ENCODE peak calls at places on chromosome X, in eight cellular contexts. One of them, this sample, is unnamed. For H3K27me3, the result is how much of the 10 kb centered on the place peaks cover.

GRCh38 chrX:116490091-116490490 is 27.3 kb upstream of the CT83 start:
- DNase-seq in suprapubic skin: no peak
- DNase-seq in BJ: no peak
- DNase-seq in dorsolateral prefrontal cortex: no peak
- DNase-seq in right lobe of liver: no peak
- DNase-seq in sigmoid colon: no peak
- DNase-seq in Caco-2: no peak
- DNase-seq in WERI-Rb-1: no peak
- DNase-seq in this sample: no peak

GRCh38 chrX:45479196-45479834 is 278.6 kb upstream of the DIPK2B start:
- DNase-seq in WERI-Rb-1: no peak
- DNase-seq in dorsolateral prefrontal cortex: no peak
- DNase-seq in right lobe of liver: no peak
- DNase-seq in BJ: peak
- DNase-seq in Caco-2: no peak
- DNase-seq in sigmoid colon: no peak
- DNase-seq in suprapubic skin: no peak
- DNase-seq in this sample: no peak

GRCh38 chrX:120768681-120769080 is 107.0 kb downstream of the CT47B1 start:
- DNase-seq in right lobe of liver: no peak
- DNase-seq in WERI-Rb-1: no peak
- DNase-seq in BJ: no peak
- DNase-seq in dorsolateral prefrontal cortex: no peak
- DNase-seq in sigmoid colon: no peak
- DNase-seq in suprapubic skin: no peak
- DNase-seq in Caco-2: no peak
- DNase-seq in this sample: no peak

GRCh38 chrX:68995780-68996551 is 167.1 kb downstream of the EFNB1 start:
- DNase-seq in suprapubic skin: peak
- DNase-seq in dorsolateral prefrontal cortex: no peak
- DNase-seq in WERI-Rb-1: no peak
- DNase-seq in BJ: no peak
- DNase-seq in sigmoid colon: no peak
- DNase-seq in right lobe of liver: no peak
- DNase-seq in Caco-2: peak
- DNase-seq in this sample: peak

GRCh38 chrX:107324493-107325310 is 118.3 kb downstream of the DNAAF6 start:
- DNase-seq in WERI-Rb-1: peak
- DNase-seq in Caco-2: peak
- DNase-seq in right lobe of liver: peak
- DNase-seq in suprapubic skin: no peak
- DNase-seq in dorsolateral prefrontal cortex: no peak
- DNase-seq in sigmoid colon: peak
- DNase-seq in BJ: no peak
- DNase-seq in this sample: peak

GRCh38 chrX:112612558-112612957 is 67.2 kb downstream of the LHFPL1 start:
- DNase-seq in Caco-2: no peak
- DNase-seq in right lobe of liver: no peak
- DNase-seq in sigmoid colon: no peak
- DNase-seq in WERI-Rb-1: no peak
- DNase-seq in dorsolateral prefrontal cortex: no peak
- DNase-seq in suprapubic skin: no peak
- DNase-seq in BJ: no peak
- DNase-seq in this sample: no peak

GRCh38 chrX:10246846-10247245 is 90.1 kb downstream of the CLCN4 start:
- DNase-seq in right lobe of liver: no peak
- DNase-seq in WERI-Rb-1: no peak
- DNase-seq in dorsolateral prefrontal cortex: no peak
- DNase-seq in Caco-2: no peak
- DNase-seq in suprapubic skin: no peak
- DNase-seq in BJ: no peak
- DNase-seq in sigmoid colon: no peak
- DNase-seq in this sample: no peak

GRCh38 chrX:18769364-18769763 is 61.9 kb downstream of the PPEF1 start:
- DNase-seq in dorsolateral prefrontal cortex: no peak
- DNase-seq in WERI-Rb-1: no peak
- DNase-seq in BJ: no peak
- DNase-seq in right lobe of liver: no peak
- DNase-seq in sigmoid colon: no peak
- DNase-seq in Caco-2: no peak
- DNase-seq in suprapubic skin: no peak
- DNase-seq in this sample: no peak

GRCh38 chrX:118974908-118975671 is 672 bp downstream of the LONRF3 start:
- DNase-seq in WERI-Rb-1: peak
- DNase-seq in dorsolateral prefrontal cortex: no peak
- DNase-seq in sigmoid colon: peak
- DNase-seq in Caco-2: peak
- DNase-seq in BJ: no peak
- DNase-seq in suprapubic skin: peak
- DNase-seq in right lobe of liver: peak
- DNase-seq in this sample: peak

GRCh38 chrX:151753313-151754041 is 18.9 kb downstream of the CNGA2 start:
- DNase-seq in BJ: no peak
- DNase-seq in sigmoid colon: peak
- DNase-seq in WERI-Rb-1: peak
- DNase-seq in Caco-2: peak
- DNase-seq in dorsolateral prefrontal cortex: peak
- DNase-seq in suprapubic skin: peak
- DNase-seq in right lobe of liver: peak
- DNase-seq in this sample: peak

GRCh38 chrX:45621356-45622041 is 420.8 kb upstream of the DIPK2B start:
- DNase-seq in WERI-Rb-1: no peak
- DNase-seq in suprapubic skin: no peak
- DNase-seq in right lobe of liver: no peak
- DNase-seq in Caco-2: no peak
- DNase-seq in sigmoid colon: no peak
- DNase-seq in BJ: no peak
- DNase-seq in dorsolateral prefrontal cortex: no peak
- DNase-seq in this sample: no peak

GRCh38 chrX:64205441-64205734 is at the start of gene AMER1:
- DNase-seq in sigmoid colon: no peak
- DNase-seq in Caco-2: no peak
- DNase-seq in BJ: no peak
- DNase-seq in WERI-Rb-1: no peak
- DNase-seq in right lobe of liver: no peak
- DNase-seq in suprapubic skin: peak
- DNase-seq in dorsolateral prefrontal cortex: no peak
- DNase-seq in this sample: no peak

GRCh38 chrX:49257846-49258748 is 6.4 kb downstream of the FOXP3 start:
- DNase-seq in WERI-Rb-1: no peak
- DNase-seq in BJ: no peak
- DNase-seq in sigmoid colon: no peak
- DNase-seq in dorsolateral prefrontal cortex: no peak
- DNase-seq in suprapubic skin: no peak
- DNase-seq in right lobe of liver: no peak
- DNase-seq in Caco-2: no peak
- DNase-seq in this sample: no peak

GRCh38 chrX:80285131-80285773 is 135.0 kb upstream of the TENT5D start:
- DNase-seq in BJ: no peak
- DNase-seq in sigmoid colon: no peak
- DNase-seq in right lobe of liver: no peak
- DNase-seq in dorsolateral prefrontal cortex: no peak
- DNase-seq in suprapubic skin: no peak
- DNase-seq in Caco-2: peak
- DNase-seq in WERI-Rb-1: peak
- DNase-seq in this sample: no peak

DNA sequence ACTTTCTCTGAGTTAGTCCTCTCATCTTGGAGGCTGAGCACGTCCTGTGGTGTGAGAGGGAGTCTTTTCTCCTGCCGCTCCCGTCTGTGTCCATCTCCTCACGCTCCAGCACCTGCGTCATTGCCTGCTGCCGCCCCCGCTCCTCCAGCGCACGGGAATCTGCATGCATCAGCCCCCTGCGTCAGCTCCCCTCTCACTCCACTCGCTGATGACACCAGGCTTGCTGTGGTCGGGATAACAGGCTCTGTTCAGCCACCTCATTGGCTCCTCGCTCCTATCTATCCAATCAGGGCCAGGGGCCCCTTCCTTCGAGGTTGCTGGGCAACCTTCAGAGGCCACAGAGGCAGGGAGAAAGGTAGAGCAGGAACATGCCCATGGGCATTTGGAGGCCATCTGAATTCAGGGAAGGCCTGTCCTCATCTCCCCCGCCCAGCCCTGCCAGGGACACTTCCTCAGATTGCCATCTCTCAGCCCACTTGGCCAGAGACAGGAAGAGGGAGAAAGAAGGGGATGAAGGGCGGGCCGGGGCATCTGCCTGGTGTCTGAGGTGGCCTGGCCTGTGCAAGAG is 9.3 kb downstream of the ZNF185 start:
- DNase-seq in suprapubic skin: no peak
- DNase-seq in Caco-2: no peak
- DNase-seq in dorsolateral prefrontal cortex: no peak
- DNase-seq in sigmoid colon: no peak
- DNase-seq in WERI-Rb-1: no peak
- DNase-seq in BJ: no peak
- DNase-seq in right lobe of liver: no peak
- DNase-seq in this sample: no peak
- H3K27me3 ChIP-seq in suprapubic skin: under half
- H3K27me3 ChIP-seq in Caco-2: under half
- H3K27me3 ChIP-seq in dorsolateral prefrontal cortex: under half
- H3K27me3 ChIP-seq in sigmoid colon: under half
- H3K27me3 ChIP-seq in WERI-Rb-1: under half
- H3K27me3 ChIP-seq in BJ: under half
- H3K27me3 ChIP-seq in right lobe of liver: under half
- H3K27me3 ChIP-seq in this sample: under half

GRCh38 chrX:78182881-78183280 is 43.4 kb upstream of the TAF9B start:
- DNase-seq in WERI-Rb-1: no peak
- DNase-seq in right lobe of liver: no peak
- DNase-seq in BJ: no peak
- DNase-seq in sigmoid colon: no peak
- DNase-seq in suprapubic skin: no peak
- DNase-seq in dorsolateral prefrontal cortex: no peak
- DNase-seq in Caco-2: no peak
- DNase-seq in this sample: no peak
- TF ChIP-seq CTCF in WERI-Rb-1: no peak
- TF ChIP-seq CTCF in right lobe of liver: no peak
- TF ChIP-seq CTCF in BJ: no peak
- TF ChIP-seq CTCF in sigmoid colon: no peak
- TF ChIP-seq CTCF in suprapubic skin: no peak
- TF ChIP-seq CTCF in dorsolateral prefrontal cortex: no peak
- TF ChIP-seq CTCF in Caco-2: no peak
- TF ChIP-seq CTCF in this sample: no peak

GRCh38 chrX:13109811-13110210 is 65.4 kb upstream of the FAM9C start:
- DNase-seq in Caco-2: no peak
- DNase-seq in dorsolateral prefrontal cortex: no peak
- DNase-seq in suprapubic skin: no peak
- DNase-seq in right lobe of liver: no peak
- DNase-seq in BJ: no peak
- DNase-seq in WERI-Rb-1: no peak
- DNase-seq in sigmoid colon: no peak
- DNase-seq in this sample: no peak
- H3K27me3 ChIP-seq in Caco-2: under half
- H3K27me3 ChIP-seq in dorsolateral prefrontal cortex: under half
- H3K27me3 ChIP-seq in suprapubic skin: under half
- H3K27me3 ChIP-seq in right lobe of liver: under half
- H3K27me3 ChIP-seq in BJ: under half
- H3K27me3 ChIP-seq in WERI-Rb-1: under half
- H3K27me3 ChIP-seq in sigmoid colon: under half
- H3K27me3 ChIP-seq in this sample: under half

GRCh38 chrX:261167-261857 is 19.9 kb upstream of the PLCXD1 start:
- DNase-seq in right lobe of liver: peak
- DNase-seq in sigmoid colon: peak
- DNase-seq in dorsolateral prefrontal cortex: peak
- DNase-seq in suprapubic skin: no peak
- DNase-seq in BJ: no peak
- DNase-seq in Caco-2: peak
- DNase-seq in WERI-Rb-1: peak
- DNase-seq in this sample: peak
- TF ChIP-seq CTCF in right lobe of liver: no peak
- TF ChIP-seq CTCF in sigmoid colon: no peak
- TF ChIP-seq CTCF in dorsolateral prefrontal cortex: no peak
- TF ChIP-seq CTCF in suprapubic skin: no peak
- TF ChIP-seq CTCF in BJ: no peak
- TF ChIP-seq CTCF in Caco-2: no peak
- TF ChIP-seq CTCF in WERI-Rb-1: peak
- TF ChIP-seq CTCF in this sample: no peak

GRCh38 chrX:15328821-15329220 is 6.5 kb downstream of the PIGA start:
- DNase-seq in right lobe of liver: no peak
- DNase-seq in suprapubic skin: no peak
- DNase-seq in sigmoid colon: no peak
- DNase-seq in dorsolateral prefrontal cortex: no peak
- DNase-seq in BJ: no peak
- DNase-seq in WERI-Rb-1: no peak
- DNase-seq in Caco-2: no peak
- DNase-seq in this sample: no peak

GRCh38 chrX:15336023-15336413 is 695 bp upstream of the PIGA start:
- DNase-seq in dorsolateral prefrontal cortex: no peak
- DNase-seq in suprapubic skin: no peak
- DNase-seq in sigmoid colon: no peak
- DNase-seq in Caco-2: peak
- DNase-seq in BJ: no peak
- DNase-seq in right lobe of liver: no peak
- DNase-seq in WERI-Rb-1: no peak
- DNase-seq in this sample: peak

GRCh38 chrX:15335135-15336022 is at the start of gene PIGA:
- DNase-seq in dorsolateral prefrontal cortex: peak
- DNase-seq in sigmoid colon: peak
- DNase-seq in BJ: peak
- DNase-seq in Caco-2: peak
- DNase-seq in right lobe of liver: peak
- DNase-seq in WERI-Rb-1: peak
- DNase-seq in suprapubic skin: peak
- DNase-seq in this sample: peak

GRCh38 chrX:15334561-15334960 is 762 bp downstream of the PIGA start:
- DNase-seq in Caco-2: peak
- DNase-seq in dorsolateral prefrontal cortex: no peak
- DNase-seq in WERI-Rb-1: no peak
- DNase-seq in sigmoid colon: no peak
- DNase-seq in BJ: no peak
- DNase-seq in suprapubic skin: no peak
- DNase-seq in right lobe of liver: no peak
- DNase-seq in this sample: no peak
- H3K27me3 ChIP-seq in Caco-2: under half
- H3K27me3 ChIP-seq in dorsolateral prefrontal cortex: under half
- H3K27me3 ChIP-seq in WERI-Rb-1: under half
- H3K27me3 ChIP-seq in sigmoid colon: under half
- H3K27me3 ChIP-seq in BJ: under half
- H3K27me3 ChIP-seq in suprapubic skin: under half
- H3K27me3 ChIP-seq in right lobe of liver: under half
- H3K27me3 ChIP-seq in this sample: under half

This sample was measured in pancreas.